ENCODE peak calls at places on chromosomes 5 and 9, in eight cellular contexts. H, P, W, Z, L, N, Y and Q are unnamed samples.

GRCh38 chr5:131563434-131564228 is 71.4 kb downstream of the RAPGEF6 start:
- DNase-seq in H (no peak), P (no peak), W (no peak), Z (no peak), L (no peak), N (peak; percentile 13), Y (no peak), Q (no peak)

GRCh38 chr9:114434878-114435311 is 47.1 kb upstream of the AKNA start:
- DNase-seq in H (peak; percentile 41), P (no peak), W (peak; percentile 23), Z (no peak), L (peak; percentile 40), N (peak; percentile 29), Y (no peak), Q (no peak)

GRCh38 chr5:149594206-149594895 is 13.1 kb downstream of the ARHGEF37 start:
- DNase-seq in H (no peak), P (no peak), W (peak; percentile 42), Z (no peak), L (no peak), N (no peak), Y (no peak), Q (no peak)

GRCh38 chr5:175658299-175659145 is 651 bp downstream of the HRH2 start:
- DNase-seq in H (no peak), P (no peak), W (no peak), Z (peak; percentile 35), L (no peak), N (no peak), Y (peak; percentile 49), Q (no peak)

GRCh38 chr9:83027153-83027867 is 35.6 kb downstream of the RASEF start:
- DNase-seq in H (peak; percentile 91), P (no peak), W (no peak), Z (no peak), L (peak; percentile 44), N (no peak), Y (no peak), Q (no peak)

GRCh38 chr9:72661401-72662135 is 140.2 kb downstream of the TMC1 start:
- DNase-seq in H (peak; percentile 78), P (no peak), W (no peak), Z (no peak), L (no peak), N (no peak), Y (no peak), Q (no peak)

GRCh38 chr5:150789943-150790611 is 11.5 kb downstream of the SMIM3 start:
- DNase-seq in H (peak; percentile 100), P (no peak), W (peak; percentile 87), Z (peak; percentile 67), L (peak; percentile 50), N (peak; percentile 96), Y (no peak), Q (peak; percentile 66)

GRCh38 chr5:116452774-116453368 is 121.8 kb downstream of the SEMA6A start:
- DNase-seq in H (no peak), P (no peak), W (no peak), Z (no peak), L (no peak), N (no peak), Y (no peak), Q (no peak)

GRCh38 chr5:172147857-172148256 is 40.2 kb downstream of the STK10 start:
- DNase-seq in H (no peak), P (peak; percentile 13), W (no peak), Z (no peak), L (no peak), N (no peak), Y (no peak), Q (peak; percentile 31)

GRCh38 chr9:97067490-97067889 is 28.5 kb upstream of the CTSV start:
- DNase-seq in H (no peak), P (no peak), W (no peak), Z (no peak), L (no peak), N (no peak), Y (no peak), Q (peak; percentile 75)

GRCh38 chr5:151881626-151882225 is 42.9 kb downstream of the GLRA1 start:
- DNase-seq in H (no peak), P (no peak), W (no peak), Z (no peak), L (no peak), N (no peak), Y (no peak), Q (no peak)

GRCh38 chr9:132384376-132384775 is 22.3 kb downstream of the TTF1 start:
- DNase-seq in H (no peak), P (no peak), W (no peak), Z (no peak), L (no peak), N (no peak), Y (no peak), Q (no peak)

GRCh38 chr9:82810902-82811301 is 252.0 kb downstream of the RASEF start:
- DNase-seq in H (peak; percentile 92), P (no peak), W (no peak), Z (no peak), L (peak; percentile 82), N (peak; percentile 4), Y (no peak), Q (no peak)

DNA sequence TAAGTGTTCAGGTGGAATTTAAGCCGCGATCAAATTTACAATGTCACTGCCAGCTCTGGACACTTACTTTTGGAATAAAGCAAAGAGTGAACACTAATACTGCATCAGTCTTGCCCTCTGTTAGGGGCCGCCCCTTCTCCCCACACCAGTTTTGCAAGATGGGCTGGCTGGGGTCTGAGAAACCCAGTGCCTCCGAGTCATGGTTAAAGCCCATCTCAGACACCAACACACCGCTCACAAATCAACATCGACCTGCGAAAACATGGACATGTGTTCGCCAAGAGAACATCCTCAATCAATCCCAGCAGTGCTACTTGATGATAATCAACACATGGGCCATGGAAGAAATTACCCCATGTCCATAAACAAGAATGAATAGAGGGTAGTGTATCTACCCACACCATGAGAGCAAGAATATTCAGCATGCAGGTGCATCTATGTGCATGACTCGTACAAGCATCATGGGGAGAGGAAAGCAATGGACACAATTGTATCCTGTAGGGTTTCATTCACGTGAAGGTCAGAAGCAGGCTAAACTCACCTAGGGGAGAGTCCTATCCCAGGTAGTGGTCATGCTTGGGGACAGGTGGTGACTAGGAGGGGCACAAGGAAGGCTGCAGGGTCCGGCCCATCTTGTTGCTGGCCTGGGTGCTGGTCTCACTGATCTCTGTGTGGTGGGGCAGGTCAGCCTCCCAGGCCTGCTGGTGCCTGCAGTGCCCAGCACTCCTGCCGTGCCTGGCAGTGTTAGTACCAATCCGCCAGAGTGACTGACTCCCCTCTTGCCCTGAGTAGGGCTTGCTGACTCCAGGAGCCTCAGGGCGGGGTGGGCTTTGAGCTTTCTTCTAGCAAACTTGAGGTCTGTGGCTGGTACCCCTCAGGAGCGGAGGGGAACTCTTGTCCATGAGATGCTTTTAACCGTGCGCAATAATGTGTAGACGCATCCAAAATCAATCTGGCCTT is 5.1 kb downstream of the S1PR3 start:
- DNase-seq in H (peak; percentile 48), P (no peak), W (no peak), Z (peak; percentile 7), L (no peak), N (no peak), Y (no peak), Q (no peak)
- H3K4me1 ChIP-seq in H (peaks cover 9% of the 10 kb centered on the region), P (peaks cover 6% of the 10 kb centered on the region), W (peaks cover 35% of the 10 kb centered on the region), Z (peaks cover 72% of the 10 kb centered on the region), L (peaks cover 21% of the 10 kb centered on the region), N (peaks cover 36% of the 10 kb centered on the region), Y (peaks cover 67% of the 10 kb centered on the region), Q (peaks cover 8% of the 10 kb centered on the region)

DNA sequence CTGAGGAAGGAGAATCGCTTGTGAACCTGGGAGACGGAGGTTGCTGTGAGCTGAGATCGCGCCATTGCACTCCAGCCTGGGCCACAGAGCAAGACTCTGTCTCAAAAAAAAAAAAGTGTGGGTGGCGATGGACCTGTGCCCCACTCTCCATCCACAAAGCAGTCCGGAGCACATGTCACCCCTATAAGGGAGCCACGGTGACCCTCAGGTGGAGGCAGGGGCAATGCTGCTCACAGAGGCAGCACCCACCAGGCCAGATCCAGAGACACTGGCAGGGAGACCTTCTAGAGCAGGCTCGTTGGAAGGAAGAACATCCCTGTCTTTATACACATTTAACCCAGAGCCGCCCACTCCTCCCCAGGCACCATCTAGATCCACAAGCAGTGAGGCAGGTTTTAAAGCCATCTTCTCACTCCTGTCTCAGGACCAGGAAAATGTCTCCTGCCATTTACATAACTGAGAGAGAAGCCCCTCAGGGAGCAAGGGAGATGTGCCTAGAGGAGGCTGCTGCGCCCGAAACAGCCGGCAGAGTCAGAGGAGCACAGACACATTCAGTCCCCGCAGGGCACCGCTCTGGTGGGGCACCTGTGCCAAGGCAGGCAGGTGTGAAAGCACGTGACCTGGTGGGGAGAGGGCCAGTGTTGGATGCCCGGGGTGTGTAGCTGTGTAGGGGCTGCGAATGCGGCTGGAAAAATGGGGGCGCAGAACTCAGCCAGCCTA is 31.6 kb upstream of the ADAMTS2 start:
- DNase-seq in H (no peak), P (no peak), W (no peak), Z (no peak), L (no peak), N (no peak), Y (no peak), Q (peak; percentile 68)
- H3K4me1 ChIP-seq in H (no peaks in the 10 kb centered on the region), P (no peaks in the 10 kb centered on the region), W (no peaks in the 10 kb centered on the region), Z (no peaks in the 10 kb centered on the region), L (no peaks in the 10 kb centered on the region), N (no peaks in the 10 kb centered on the region), Y (no peaks in the 10 kb centered on the region), Q (no peaks in the 10 kb centered on the region)

GRCh38 chr5:66981705-66982387 is 214.8 kb downstream of the CD180 start:
- DNase-seq in H (no peak), P (no peak), W (no peak), Z (no peak), L (no peak), N (no peak), Y (no peak), Q (no peak)

GRCh38 chr5:66981266-66981665 is 215.3 kb downstream of the CD180 start:
- DNase-seq in H (no peak), P (no peak), W (no peak), Z (no peak), L (no peak), N (no peak), Y (no peak), Q (no peak)

GRCh38 chr5:66979738-66980137 is 216.9 kb downstream of the CD180 start:
- DNase-seq in H (no peak), P (no peak), W (no peak), Z (no peak), L (no peak), N (no peak), Y (no peak), Q (no peak)

GRCh38 chr5:66985394-66985793 is 211.2 kb downstream of the CD180 start:
- DNase-seq in H (no peak), P (no peak), W (no peak), Z (no peak), L (no peak), N (no peak), Y (no peak), Q (no peak)

DNA sequence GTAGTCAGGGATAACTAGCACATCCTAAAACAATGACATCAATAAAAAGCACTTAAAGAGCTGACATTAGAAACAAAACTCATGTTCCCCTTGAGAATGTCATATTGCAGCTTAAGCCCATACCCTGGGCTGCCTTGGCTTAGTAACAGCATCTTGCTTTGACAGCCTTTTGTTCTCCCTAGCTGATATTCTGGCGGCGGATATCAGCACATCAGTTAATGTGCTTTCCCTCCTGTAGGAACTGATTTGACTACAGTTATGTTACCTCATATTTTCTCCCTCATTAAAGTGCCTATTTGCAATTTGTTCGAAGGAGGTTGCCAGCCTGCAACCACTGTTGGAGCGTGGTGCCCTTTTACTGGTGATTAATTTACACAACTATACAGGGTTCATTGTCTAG is 214.1 kb downstream of the CD180 start:
- DNase-seq in H (no peak), P (no peak), W (no peak), Z (no peak), L (no peak), N (no peak), Y (no peak), Q (no peak)
- H3K4me1 ChIP-seq in H (peaks cover 3% of the 10 kb centered on the region), P (no peaks in the 10 kb centered on the region), W (no peaks in the 10 kb centered on the region), Z (peaks cover 16% of the 10 kb centered on the region), L (peaks cover 8% of the 10 kb centered on the region), N (no peaks in the 10 kb centered on the region), Y (peaks cover 79% of the 10 kb centered on the region), Q (peaks cover 6% of the 10 kb centered on the region)

GRCh38 chr5:109394806-109395205 is 15.0 kb downstream of the PJA2 start:
- DNase-seq in H (no peak), P (no peak), W (no peak), Z (no peak), L (no peak), N (no peak), Y (no peak), Q (no peak)
- H3K4me1 ChIP-seq in H (no peaks in the 10 kb centered on the region), P (peaks cover 53% of the 10 kb centered on the region), W (no peaks in the 10 kb centered on the region), Z (peaks cover 22% of the 10 kb centered on the region), L (no peaks in the 10 kb centered on the region), N (peaks cover 3% of the 10 kb centered on the region), Y (peaks cover 29% of the 10 kb centered on the region), Q (peaks cover 2% of the 10 kb centered on the region)